ENCODE peak calls at places on chromosome X, in five cellular contexts. One of them, this sample, is unnamed.

GRCh38 chrX:133653363-133653762 is 238.1 kb upstream of the GPC4 start:
- DNase-seq in MM.1S: no peak
- DNase-seq in PC-3: peak
- DNase-seq in neural progenitor cell: no peak
- DNase-seq in HCT116: no peak
- DNase-seq in this sample: no peak

GRCh38 chrX:150313514-150313913 is 49.6 kb upstream of the MAMLD1 start:
- DNase-seq in MM.1S: no peak
- DNase-seq in HCT116: no peak
- DNase-seq in PC-3: no peak
- DNase-seq in neural progenitor cell: no peak
- DNase-seq in this sample: no peak

GRCh38 chrX:150773117-150773516 is 79.9 kb downstream of the MTMR1 start:
- DNase-seq in neural progenitor cell: no peak
- DNase-seq in PC-3: no peak
- DNase-seq in MM.1S: no peak
- DNase-seq in HCT116: no peak
- DNase-seq in this sample: no peak

GRCh38 chrX:46918434-46918833 is 6.2 kb downstream of the JADE3 start:
- DNase-seq in HCT116: no peak
- DNase-seq in PC-3: peak
- DNase-seq in neural progenitor cell: no peak
- DNase-seq in MM.1S: no peak
- DNase-seq in this sample: no peak

GRCh38 chrX:152637649-152638442 is at the start of gene GABRQ:
- DNase-seq in HCT116: peak
- DNase-seq in PC-3: no peak
- DNase-seq in neural progenitor cell: peak
- DNase-seq in MM.1S: peak
- DNase-seq in this sample: peak

GRCh38 chrX:7147431-7147977 is at the start of gene STS:
- DNase-seq in MM.1S: peak
- DNase-seq in neural progenitor cell: peak
- DNase-seq in PC-3: no peak
- DNase-seq in HCT116: no peak
- DNase-seq in this sample: peak

GRCh38 chrX:150238656-150239382 is 124.3 kb upstream of the MAMLD1 start:
- DNase-seq in neural progenitor cell: no peak
- DNase-seq in PC-3: no peak
- DNase-seq in MM.1S: no peak
- DNase-seq in HCT116: no peak
- DNase-seq in this sample: no peak

GRCh38 chrX:136261316-136261715 is 10.1 kb upstream of the MAP7D3 start:
- DNase-seq in HCT116: no peak
- DNase-seq in PC-3: peak
- DNase-seq in MM.1S: no peak
- DNase-seq in neural progenitor cell: no peak
- DNase-seq in this sample: no peak

DNA sequence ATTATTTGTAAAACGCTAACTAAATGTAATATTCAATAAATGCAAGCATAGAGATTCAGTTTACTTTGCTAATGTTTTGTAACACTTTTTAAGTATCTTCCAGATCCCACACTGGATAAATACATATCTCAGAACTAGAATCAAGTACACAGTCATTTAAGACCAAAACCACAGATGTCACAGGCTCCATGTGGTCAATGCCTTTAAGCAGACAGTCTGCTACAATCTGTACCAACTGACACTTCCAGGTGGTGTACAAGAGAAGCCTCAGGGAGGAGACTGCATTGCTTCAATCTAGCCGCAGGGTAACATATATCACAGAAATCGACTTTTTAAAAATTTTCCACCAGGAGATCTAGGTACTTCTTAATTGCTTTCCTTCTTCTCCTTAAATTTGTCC is 229.6 kb upstream of the DIAPH2 start:
- DNase-seq in HCT116: no peak
- DNase-seq in PC-3: no peak
- DNase-seq in MM.1S: no peak
- DNase-seq in neural progenitor cell: no peak
- DNase-seq in this sample: no peak
- TF ChIP-seq EZH2 in HCT116: no peak
- TF ChIP-seq EZH2 in PC-3: no peak
- TF ChIP-seq EZH2 in MM.1S: no peak
- TF ChIP-seq EZH2 in neural progenitor cell: no peak
- TF ChIP-seq EZH2 in this sample: no peak

GRCh38 chrX:1086444-1087409 is 125.7 kb downstream of the CRLF2 start:
- DNase-seq in PC-3: peak
- DNase-seq in MM.1S: no peak
- DNase-seq in HCT116: peak
- DNase-seq in neural progenitor cell: no peak
- DNase-seq in this sample: no peak
- TF ChIP-seq EZH2phosphoT487 in PC-3: no peak
- TF ChIP-seq EZH2phosphoT487 in MM.1S: no peak
- TF ChIP-seq EZH2phosphoT487 in HCT116: no peak
- TF ChIP-seq EZH2phosphoT487 in neural progenitor cell: no peak
- TF ChIP-seq EZH2phosphoT487 in this sample: no peak

DNA sequence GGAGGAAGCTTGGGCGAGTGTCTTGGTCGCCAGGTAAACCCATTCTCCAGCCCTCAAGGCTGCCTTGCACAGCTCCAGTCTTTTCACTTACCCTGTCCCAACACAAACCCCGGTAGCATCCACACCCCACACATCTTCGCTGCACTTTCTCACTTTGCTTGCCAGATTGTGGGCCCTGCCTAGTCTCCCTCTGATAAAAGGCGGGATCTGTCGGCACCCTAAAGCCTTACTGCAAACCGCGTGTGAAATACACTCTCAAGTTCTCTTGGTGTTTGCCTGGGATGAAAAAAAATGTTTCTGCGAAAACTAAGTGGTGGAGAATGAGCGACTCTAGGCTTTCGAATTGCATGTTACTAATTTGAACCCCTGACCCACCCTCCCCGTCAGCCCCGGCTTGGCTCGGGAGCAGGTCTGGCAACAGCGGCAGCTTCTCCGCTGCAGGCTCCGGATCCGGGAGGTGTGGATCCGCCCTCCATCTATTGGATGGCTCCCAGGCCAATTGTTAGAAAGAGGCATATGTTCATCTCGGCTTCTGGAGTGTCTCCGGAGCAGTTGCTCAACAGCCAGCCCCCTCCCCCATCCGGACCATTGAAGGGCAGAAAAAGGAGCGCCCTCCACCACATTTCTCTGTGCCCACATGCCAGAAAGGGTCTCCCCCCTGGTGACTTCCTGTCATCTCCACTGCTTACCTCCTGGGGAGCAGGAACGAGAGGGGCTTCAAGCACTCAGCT is 3.0 kb upstream of the CITED1 start:
- DNase-seq in PC-3: peak
- DNase-seq in HCT116: peak
- DNase-seq in MM.1S: peak
- DNase-seq in neural progenitor cell: peak
- DNase-seq in this sample: peak
- TF ChIP-seq EZH2 in PC-3: no peak
- TF ChIP-seq EZH2 in HCT116: no peak
- TF ChIP-seq EZH2 in MM.1S: no peak
- TF ChIP-seq EZH2 in neural progenitor cell: peak
- TF ChIP-seq EZH2 in this sample: no peak

DNA sequence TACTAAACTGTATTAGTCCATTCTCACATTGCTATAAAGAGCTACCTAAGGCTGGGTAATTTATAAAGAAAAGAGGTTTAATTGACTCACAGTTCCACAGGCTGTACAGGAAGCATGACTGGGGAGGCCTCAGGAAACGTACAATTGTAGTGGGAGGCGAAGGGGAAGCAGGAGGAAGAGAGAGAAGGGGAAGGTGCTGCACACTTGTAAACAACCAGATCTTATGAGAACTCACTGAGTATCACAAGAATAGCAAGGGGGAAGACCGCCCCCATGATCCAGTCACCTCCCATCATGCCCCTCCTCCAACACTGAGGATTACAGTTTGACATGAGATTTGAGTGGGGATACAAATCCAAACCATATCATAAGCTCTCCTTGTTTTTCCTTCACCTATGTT is 40.9 kb downstream of the RPA4 start:
- DNase-seq in neural progenitor cell: no peak
- DNase-seq in PC-3: no peak
- DNase-seq in MM.1S: no peak
- DNase-seq in HCT116: no peak
- DNase-seq in this sample: no peak
- TF ChIP-seq EZH2phosphoT487 in neural progenitor cell: no peak
- TF ChIP-seq EZH2phosphoT487 in PC-3: no peak
- TF ChIP-seq EZH2phosphoT487 in MM.1S: no peak
- TF ChIP-seq EZH2phosphoT487 in HCT116: no peak
- TF ChIP-seq EZH2phosphoT487 in this sample: no peak

GRCh38 chrX:153885968-153886903 is at the start of gene L1CAM:
- DNase-seq in neural progenitor cell: peak
- DNase-seq in MM.1S: no peak
- DNase-seq in HCT116: no peak
- DNase-seq in PC-3: peak
- DNase-seq in this sample: no peak

GRCh38 chrX:153882557-153882956 is 3.4 kb downstream of the L1CAM start:
- DNase-seq in HCT116: no peak
- DNase-seq in neural progenitor cell: no peak
- DNase-seq in MM.1S: no peak
- DNase-seq in PC-3: no peak
- DNase-seq in this sample: no peak

GRCh38 chrX:153883163-153883843 is 2.7 kb downstream of the L1CAM start:
- DNase-seq in PC-3: no peak
- DNase-seq in neural progenitor cell: no peak
- DNase-seq in MM.1S: no peak
- DNase-seq in HCT116: no peak
- DNase-seq in this sample: no peak

GRCh38 chrX:153885208-153885787 is 675 bp downstream of the L1CAM start:
- DNase-seq in PC-3: no peak
- DNase-seq in HCT116: no peak
- DNase-seq in neural progenitor cell: no peak
- DNase-seq in MM.1S: no peak
- DNase-seq in this sample: no peak

DNA sequence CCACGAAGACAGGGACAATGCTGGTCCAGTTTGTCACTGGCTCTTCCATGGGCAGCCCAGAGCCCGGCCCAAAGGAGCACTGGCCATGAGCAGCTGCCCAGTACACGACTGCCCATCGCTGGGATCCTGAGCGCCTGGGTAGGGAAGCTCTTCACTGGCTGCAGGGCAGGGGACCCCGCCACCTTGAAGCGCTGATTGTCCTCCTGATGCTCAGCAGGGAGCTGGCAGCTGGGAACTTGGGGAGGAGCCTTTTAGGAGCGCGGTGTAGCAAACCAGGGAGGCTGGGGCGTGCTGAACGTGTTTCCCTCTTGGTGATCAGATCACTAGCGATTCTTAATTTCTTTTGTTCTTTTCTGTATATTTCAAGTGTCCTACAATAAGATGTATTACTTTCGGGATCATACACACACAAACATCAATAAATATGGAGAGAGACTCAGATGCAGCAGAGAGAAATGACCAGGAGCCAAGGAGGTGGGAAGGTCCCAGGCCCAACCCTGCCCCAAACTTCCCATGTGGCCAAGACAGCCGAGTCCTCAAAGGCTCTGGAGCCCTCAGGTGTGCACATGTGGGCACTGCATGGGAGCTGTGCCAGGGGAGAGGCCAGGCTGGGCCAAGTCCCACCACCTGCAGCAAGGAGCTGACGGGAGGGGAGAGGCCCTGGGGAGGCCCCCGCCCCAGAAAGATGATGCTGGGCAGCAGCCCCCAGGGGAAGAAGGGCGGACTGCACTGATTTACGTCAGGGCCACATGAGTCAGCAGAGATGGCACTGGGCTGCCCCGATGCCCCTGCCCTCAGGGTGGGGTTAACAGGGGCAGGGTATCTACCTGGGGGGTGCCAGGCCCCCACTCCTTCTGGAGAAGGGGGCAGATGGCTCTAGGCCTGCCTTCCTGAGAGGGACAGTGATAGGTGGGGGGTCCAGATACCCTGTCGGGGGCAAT is 1.6 kb downstream of the L1CAM start:
- DNase-seq in neural progenitor cell: no peak
- DNase-seq in HCT116: peak
- DNase-seq in MM.1S: no peak
- DNase-seq in PC-3: peak
- DNase-seq in this sample: no peak
- TF ChIP-seq EZH2 in neural progenitor cell: no peak
- TF ChIP-seq EZH2 in HCT116: no peak
- TF ChIP-seq EZH2 in MM.1S: no peak
- TF ChIP-seq EZH2 in PC-3: no peak
- TF ChIP-seq EZH2 in this sample: no peak

GRCh38 chrX:13091111-13091765 is 46.8 kb upstream of the FAM9C start:
- DNase-seq in PC-3: no peak
- DNase-seq in HCT116: no peak
- DNase-seq in neural progenitor cell: no peak
- DNase-seq in MM.1S: no peak
- DNase-seq in this sample: no peak

GRCh38 chrX:13092455-13092941 is 48.1 kb upstream of the FAM9C start:
- DNase-seq in HCT116: no peak
- DNase-seq in neural progenitor cell: no peak
- DNase-seq in PC-3: no peak
- DNase-seq in MM.1S: no peak
- DNase-seq in this sample: no peak

GRCh38 chrX:13087322-13088154 is 43.1 kb upstream of the FAM9C start:
- DNase-seq in HCT116: no peak
- DNase-seq in neural progenitor cell: no peak
- DNase-seq in PC-3: peak
- DNase-seq in MM.1S: peak
- DNase-seq in this sample: no peak

GRCh38 chrX:13088155-13088485 is 43.7 kb upstream of the FAM9C start:
- DNase-seq in PC-3: no peak
- DNase-seq in MM.1S: no peak
- DNase-seq in HCT116: no peak
- DNase-seq in neural progenitor cell: no peak
- DNase-seq in this sample: no peak

GRCh38 chrX:13090261-13091110 is 46.1 kb upstream of the FAM9C start:
- DNase-seq in MM.1S: no peak
- DNase-seq in PC-3: no peak
- DNase-seq in HCT116: no peak
- DNase-seq in neural progenitor cell: no peak
- DNase-seq in this sample: peak
- TF ChIP-seq EZH2phosphoT487 in MM.1S: no peak
- TF ChIP-seq EZH2phosphoT487 in PC-3: no peak
- TF ChIP-seq EZH2phosphoT487 in HCT116: no peak
- TF ChIP-seq EZH2phosphoT487 in neural progenitor cell: no peak
- TF ChIP-seq EZH2phosphoT487 in this sample: no peak

GRCh38 chrX:40107291-40108083 is 9.7 kb upstream of the BCOR start:
- DNase-seq in HCT116: peak
- DNase-seq in neural progenitor cell: peak
- DNase-seq in PC-3: peak
- DNase-seq in MM.1S: peak
- DNase-seq in this sample: peak
- TF ChIP-seq EZH2 in HCT116: no peak
- TF ChIP-seq EZH2 in neural progenitor cell: peak
- TF ChIP-seq EZH2 in PC-3: no peak
- TF ChIP-seq EZH2 in MM.1S: no peak
- TF ChIP-seq EZH2 in this sample: no peak

GRCh38 chrX:16671005-16671404 is 21.0 kb downstream of the S100G start:
- DNase-seq in MM.1S: peak
- DNase-seq in HCT116: peak
- DNase-seq in PC-3: peak
- DNase-seq in neural progenitor cell: peak
- DNase-seq in this sample: peak
- TF ChIP-seq EZH2phosphoT487 in MM.1S: no peak
- TF ChIP-seq EZH2phosphoT487 in HCT116: no peak
- TF ChIP-seq EZH2phosphoT487 in PC-3: no peak
- TF ChIP-seq EZH2phosphoT487 in neural progenitor cell: no peak
- TF ChIP-seq EZH2phosphoT487 in this sample: no peak